ENCODE peak calls at places on chromosomes 16 and 17, in six cellular contexts. U, Z, K, N, R and F are unnamed samples.

GRCh38 chr16:83392743-83393142 is 415.0 kb upstream of the HSBP1 start:
- DNase-seq in U (no peak), Z (no peak), K (no peak), N (peak), R (no peak), F (no peak)

GRCh38 chr16:73113326-73113720 is 65.4 kb upstream of the ZFHX3 start:
- DNase-seq in U (no peak), Z (no peak), K (no peak), N (peak), R (no peak), F (no peak)

GRCh38 chr16:19704321-19705130 is 13.5 kb downstream of the KNOP1 start:
- DNase-seq in U (no peak), Z (no peak), K (no peak), N (peak), R (no peak), F (no peak)

GRCh38 chr17:47225436-47225858 is 16.3 kb downstream of the MYL4 start:
- DNase-seq in U (no peak), Z (peak), K (peak), N (peak), R (peak), F (no peak)

GRCh38 chr17:21019976-21020575 is 22.7 kb downstream of the USP22 start:
- DNase-seq in U (no peak), Z (no peak), K (peak), N (no peak), R (no peak), F (peak)

GRCh38 chr16:20865420-20866126 is 34.6 kb downstream of the DCUN1D3 start:
- DNase-seq in U (no peak), Z (no peak), K (no peak), N (peak), R (no peak), F (no peak)

GRCh38 chr17:82611140-82612058 is 36.8 kb downstream of the WDR45B start:
- DNase-seq in U (no peak), Z (no peak), K (no peak), N (peak), R (peak), F (no peak)

GRCh38 chr16:66406534-66407368 is 20.3 kb upstream of the BEAN1 start:
- DNase-seq in U (peak), Z (peak), K (peak), N (peak), R (peak), F (peak)

GRCh38 chr16:9192746-9193145 is 101.3 kb downstream of the HAPSTR1 start:
- DNase-seq in U (no peak), Z (no peak), K (no peak), N (peak), R (no peak), F (no peak)

GRCh38 chr17:8831234-8831849 is 32.2 kb upstream of the MFSD6L start:
- DNase-seq in U (no peak), Z (no peak), K (no peak), N (no peak), R (no peak), F (no peak)

GRCh38 chr17:8835631-8836364 is 31.7 kb downstream of the PIK3R6 start:
- DNase-seq in U (no peak), Z (no peak), K (no peak), N (no peak), R (no peak), F (no peak)

GRCh38 chr17:8830141-8830540 is 31.0 kb upstream of the MFSD6L start:
- DNase-seq in U (no peak), Z (no peak), K (no peak), N (no peak), R (no peak), F (no peak)

GRCh38 chr17:8835106-8835505 is 32.4 kb downstream of the PIK3R6 start:
- DNase-seq in U (no peak), Z (no peak), K (no peak), N (no peak), R (no peak), F (no peak)

GRCh38 chr17:8832711-8833352 is 33.7 kb upstream of the MFSD6L start:
- DNase-seq in U (peak), Z (no peak), K (no peak), N (no peak), R (no peak), F (peak)
- TF ChIP-seq CTCF in U (peak), Z (no peak), K (no peak), N (no peak), R (peak), F (peak)

GRCh38 chr17:15247891-15248529 is 17.1 kb downstream of the PMP22 start:
- DNase-seq in U (no peak), Z (no peak), K (no peak), N (peak), R (no peak), F (peak)
- TF ChIP-seq CTCF in U (peak), Z (peak), K (no peak), N (peak), R (no peak), F (peak)

GRCh38 chr17:2122641-2123302 is 67.9 kb downstream of the HIC1 start:
- DNase-seq in U (no peak), Z (peak), K (peak), N (peak), R (peak), F (peak)
- TF ChIP-seq CTCF in U (no peak), Z (peak), K (no peak), N (peak), R (no peak), F (no peak)

GRCh38 chr16:35102780-35103403 is 1643.5 kb downstream of the TP53TG3F start:
- DNase-seq in U (no peak), Z (no peak), K (no peak), N (no peak), R (no peak), F (no peak)
- TF ChIP-seq CTCF in U (no peak), Z (no peak), K (no peak), N (no peak), R (peak), F (no peak)

GRCh38 chr16:87850009-87851006 is 19.0 kb downstream of the SLC7A5 start:
- DNase-seq in U (peak), Z (no peak), K (peak), N (peak), R (peak), F (peak)

GRCh38 chr16:87851141-87851587 is 18.1 kb downstream of the SLC7A5 start:
- DNase-seq in U (no peak), Z (no peak), K (no peak), N (peak), R (no peak), F (no peak)

GRCh38 chr16:87849419-87850008 is 19.8 kb downstream of the SLC7A5 start:
- DNase-seq in U (no peak), Z (no peak), K (peak), N (no peak), R (no peak), F (no peak)

GRCh38 chr16:87853411-87854052 is 15.8 kb downstream of the SLC7A5 start:
- DNase-seq in U (peak), Z (no peak), K (peak), N (peak), R (peak), F (peak)

GRCh38 chr16:87851601-87852000 is 17.7 kb downstream of the SLC7A5 start:
- DNase-seq in U (no peak), Z (no peak), K (no peak), N (no peak), R (no peak), F (peak)
- TF ChIP-seq CTCF in U (no peak), Z (no peak), K (no peak), N (no peak), R (no peak), F (no peak)

DNA sequence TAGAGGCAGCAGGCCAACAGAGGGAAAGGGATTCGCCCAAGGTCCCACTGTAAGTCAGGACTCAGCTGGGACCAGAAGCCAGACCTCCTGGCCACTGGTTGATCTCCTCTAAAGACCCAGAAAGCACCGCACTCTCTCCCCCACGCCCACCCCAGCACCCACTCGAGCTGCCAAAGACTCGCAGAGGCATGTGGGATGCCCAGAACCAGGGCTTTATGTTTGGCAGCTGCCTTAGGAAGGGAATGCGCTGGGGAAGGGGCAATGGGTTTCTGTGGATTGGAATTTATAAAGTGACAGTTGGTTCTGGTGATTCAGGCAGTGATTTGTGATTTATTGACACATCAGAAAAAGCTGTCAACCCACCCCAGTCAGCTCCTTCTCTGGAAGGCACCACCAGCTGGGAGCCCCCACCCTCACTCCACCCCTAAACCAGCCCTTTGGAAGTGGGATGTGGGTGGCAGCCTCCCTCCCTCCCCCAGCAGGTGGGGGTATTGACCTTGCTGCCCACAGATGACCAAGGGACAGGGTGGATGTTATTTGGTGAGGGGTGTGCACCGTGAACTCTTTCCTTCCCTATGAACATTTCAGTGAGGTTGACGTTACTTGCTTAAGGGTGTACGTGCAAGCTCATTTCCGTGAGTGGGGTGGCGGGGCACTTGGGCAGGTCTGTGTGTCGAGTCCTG is 76.6 kb upstream of the DNAJA2 start:
- DNase-seq in U (no peak), Z (no peak), K (no peak), N (no peak), R (no peak), F (no peak)
- TF ChIP-seq CTCF in U (no peak), Z (no peak), K (no peak), N (no peak), R (no peak), F (no peak)

DNA sequence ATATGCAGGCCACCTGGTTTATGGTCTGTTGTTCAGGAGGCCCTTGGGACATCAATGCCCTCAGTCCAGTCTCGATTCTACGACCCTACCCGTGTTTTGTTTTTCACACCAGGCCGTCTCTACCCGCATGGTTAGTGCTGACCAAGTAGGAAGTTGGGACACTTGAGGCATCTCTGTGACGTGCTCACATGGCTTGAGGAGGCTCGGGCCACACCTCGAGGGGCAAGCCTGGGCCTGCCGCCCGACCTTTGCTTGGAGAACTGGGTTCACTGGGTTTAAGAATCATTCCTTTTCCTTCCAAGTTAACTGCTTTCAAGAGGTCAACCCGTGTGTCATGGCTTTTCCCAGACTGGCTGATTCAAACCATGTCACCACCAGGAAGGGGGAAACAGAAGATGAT is 86.8 kb downstream of the CMIP start:
- DNase-seq in U (no peak), Z (no peak), K (no peak), N (no peak), R (no peak), F (no peak)
- TF ChIP-seq CTCF in U (no peak), Z (no peak), K (no peak), N (no peak), R (no peak), F (no peak)

GRCh38 chr16:53404959-53405358 is 29.3 kb upstream of the RBL2 start:
- DNase-seq in U (no peak), Z (no peak), K (no peak), N (no peak), R (no peak), F (no peak)
- TF ChIP-seq CTCF in U (no peak), Z (no peak), K (no peak), N (no peak), R (no peak), F (peak)

GRCh38 chr17:16325964-16326363 is 27.3 kb downstream of the CENPV start:
- DNase-seq in U (no peak), Z (no peak), K (no peak), N (no peak), R (no peak), F (no peak)

GRCh38 chr17:16327018-16327417 is 26.3 kb downstream of the CENPV start:
- DNase-seq in U (no peak), Z (no peak), K (no peak), N (no peak), R (no peak), F (no peak)

DNA sequence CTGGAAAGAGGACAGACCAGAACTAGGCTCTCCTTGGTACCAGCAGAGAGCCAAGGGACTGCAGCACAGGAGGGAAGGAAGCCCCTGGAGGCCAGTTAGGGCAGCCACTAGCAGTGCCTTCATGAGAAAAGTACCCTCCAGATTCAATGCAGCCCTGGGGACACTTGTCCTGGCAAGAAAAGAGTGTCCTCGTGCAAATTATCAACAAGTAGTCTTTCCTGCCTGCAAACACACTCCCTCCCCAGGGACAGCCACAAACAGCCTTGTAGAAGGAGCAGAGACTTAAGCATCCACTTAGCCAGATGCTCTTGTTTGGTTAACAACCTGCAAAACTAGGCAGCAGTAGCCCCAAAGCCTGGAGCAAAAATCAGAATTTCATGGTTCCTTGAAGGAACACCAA is 24.3 kb downstream of the CENPV start:
- DNase-seq in U (no peak), Z (no peak), K (no peak), N (no peak), R (no peak), F (peak)
- TF ChIP-seq CTCF in U (no peak), Z (peak), K (no peak), N (no peak), R (no peak), F (peak)